ENCODE peak calls at places on chromosomes 16 and 17, in four cellular contexts. N is neuronal stem cell, O is GM23248, H is PC-3. Q is an unnamed sample.

GRCh38 chr16:2210386-2211365 is at the start of gene BRICD5:
- DNase-seq in N (no peak), O (no peak), H (no peak), Q (no peak)

GRCh38 chr17:55705847-55706246 is 16.8 kb downstream of the TMEM100 start:
- DNase-seq in N (no peak), O (no peak), H (peak; percentile 82), Q (no peak)

GRCh38 chr17:17042851-17043667 is 802 bp downstream of the MPRIP start:
- DNase-seq in N (peak; percentile 20), O (peak; percentile 82), H (peak; percentile 58), Q (no peak)

GRCh38 chr17:36742267-36743000 is 141.1 kb downstream of the MRM1 start:
- DNase-seq in N (no peak), O (no peak), H (no peak), Q (no peak)

GRCh38 chr17:15463363-15463762 is 4.1 kb downstream of the CDRT4 start:
- DNase-seq in N (no peak), O (peak; percentile 78), H (peak; percentile 75), Q (peak; percentile 91)

GRCh38 chr17:79721993-79722671 is 8.6 kb upstream of the ENPP7 start:
- DNase-seq in N (no peak), O (peak; percentile 13), H (peak; percentile 67), Q (no peak)

GRCh38 chr16:64019339-64019738 is 1102.5 kb downstream of the CDH11 start:
- DNase-seq in N (no peak), O (no peak), H (no peak), Q (no peak)

GRCh38 chr17:68596411-68596945 is 4.7 kb downstream of the FAM20A start:
- DNase-seq in N (no peak), O (no peak), H (no peak), Q (no peak)

GRCh38 chr17:78979780-78980623 is at the start of gene LGALS3BP:
- DNase-seq in N (peak; percentile 20), O (peak; percentile 39), H (peak; percentile 54), Q (peak; percentile 75)

GRCh38 chr17:75384751-75385150 is 20.7 kb downstream of the GRB2 start:
- DNase-seq in N (no peak), O (no peak), H (no peak), Q (no peak)

GRCh38 chr16:9136596-9136995 is 45.2 kb downstream of the HAPSTR1 start:
- DNase-seq in N (no peak), O (no peak), H (no peak), Q (no peak)

GRCh38 chr16:56355786-56356275 is 69.5 kb downstream of the AMFR start:
- DNase-seq in N (no peak), O (no peak), H (no peak), Q (no peak)

DNA sequence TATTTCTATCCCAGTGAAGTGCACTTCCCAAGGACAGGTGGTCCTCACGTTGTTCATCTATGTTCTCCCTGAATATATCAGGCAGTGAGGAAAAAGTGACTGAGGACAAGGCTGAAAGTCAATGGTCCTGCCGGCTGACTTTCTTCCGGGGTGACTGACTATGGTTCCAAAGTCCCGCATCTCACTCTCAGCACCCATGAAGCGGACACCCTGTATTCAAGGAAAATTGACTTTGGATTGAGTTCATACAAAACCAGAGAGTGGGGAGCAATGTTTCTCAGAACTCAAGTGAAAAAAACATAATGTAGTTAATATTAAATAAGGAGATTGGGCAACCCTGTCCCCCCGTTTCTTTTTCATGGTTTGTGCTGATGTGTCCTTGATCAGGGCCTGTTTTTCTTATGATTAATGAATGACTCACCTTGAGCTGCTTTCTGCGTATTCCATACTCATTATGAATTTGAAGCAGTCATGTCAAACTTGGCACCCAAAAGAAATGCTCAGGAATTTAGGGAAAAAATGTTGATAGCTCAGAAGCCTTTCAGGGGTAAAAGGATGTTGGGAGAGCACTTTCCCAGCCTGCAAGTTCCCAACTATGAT is 184.0 kb downstream of the CYLD start:
- DNase-seq in N (no peak), O (peak; percentile 29), H (peak; percentile 45), Q (peak; percentile 35)
- H2AFZ ChIP-seq in N (no peak overlapping the region), O (no peak overlapping the region), H (no peak overlapping the region), Q (no peak overlapping the region)

GRCh38 chr16:28089992-28090365 is 26.5 kb upstream of the GSG1L start:
- DNase-seq in N (no peak), O (no peak), H (no peak), Q (no peak)
- H3K4me3 ChIP-seq in N (no peak overlapping the region), O (no peak overlapping the region), H (no peak overlapping the region), Q (no peak overlapping the region)

GRCh38 chr16:78742501-78743283 is 643.2 kb downstream of the WWOX start:
- DNase-seq in N (no peak), O (no peak), H (no peak), Q (peak; percentile 6)
- H2AFZ ChIP-seq in N (no peak overlapping the region), O (no peak overlapping the region), H (no peak overlapping the region), Q (no peak overlapping the region)

DNA sequence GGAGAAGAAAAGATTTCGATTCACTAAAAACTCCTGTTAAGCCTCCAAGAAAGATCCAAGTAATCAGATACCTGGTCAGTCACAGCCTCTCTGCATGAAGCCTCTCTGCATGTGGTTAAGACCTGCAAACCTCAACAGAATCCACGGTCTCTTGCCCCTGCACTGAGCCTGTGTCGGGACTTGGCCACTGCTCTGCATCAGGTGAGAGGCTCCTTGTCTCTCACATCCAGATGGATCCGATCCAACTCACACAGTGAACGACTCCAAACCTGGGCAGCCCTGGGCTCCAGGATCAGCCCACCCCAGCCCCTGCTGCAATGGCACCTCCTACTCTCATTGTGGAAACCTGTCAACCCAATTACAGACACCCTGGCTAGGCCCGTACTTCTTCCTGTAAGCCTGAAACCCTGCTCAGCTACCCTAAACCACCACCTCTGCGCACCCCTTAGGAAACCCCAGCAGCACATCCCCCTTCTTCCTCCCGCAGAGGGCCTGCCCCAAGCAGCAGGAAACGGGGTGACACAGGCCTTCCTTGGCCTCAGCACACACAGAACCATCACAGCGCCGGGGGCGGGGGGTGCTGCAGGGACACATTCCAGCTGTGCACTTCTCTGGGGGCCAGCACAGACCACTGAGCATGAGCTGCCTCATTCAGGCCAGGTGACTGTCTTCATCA is 129.5 kb downstream of the ANKRD11 start:
- DNase-seq in N (no peak), O (no peak), H (no peak), Q (no peak)
- H3K4me3 ChIP-seq in N (no peak overlapping the region), O (no peak overlapping the region), H (no peak overlapping the region), Q (no peak overlapping the region)

GRCh38 chr16:51419768-51420167 is 268.7 kb upstream of the SALL1 start:
- DNase-seq in N (no peak), O (peak; percentile 11), H (no peak), Q (no peak)
- H2AFZ ChIP-seq in N (no peak overlapping the region), O (no peak overlapping the region), H (no peak overlapping the region), Q (no peak overlapping the region)